ENCODE peak calls at places on chromosomes 16 and 17, in six cellular contexts. One of them, this sample, is unnamed.

GRCh38 chr16:80006175-80006895 is 405.8 kb upstream of the MAF start:
- DNase-seq in activated T-helper 1 cell treated with Interleukin-2 at 50 U/mL for 16 hours: no peak
- DNase-seq in progenitor cell of endocrine pancreas: no peak
- DNase-seq in T1000: no peak
- DNase-seq in HFFc6: no peak
- DNase-seq in cardiac fibroblast: peak
- DNase-seq in this sample: peak

GRCh38 chr17:68973098-68973929 is 18.1 kb upstream of the ABCA8 start:
- DNase-seq in cardiac fibroblast: no peak
- DNase-seq in activated T-helper 1 cell treated with Interleukin-2 at 50 U/mL for 16 hours: no peak
- DNase-seq in HFFc6: no peak
- DNase-seq in progenitor cell of endocrine pancreas: no peak
- DNase-seq in T1000: no peak
- DNase-seq in this sample: peak

GRCh38 chr16:70691223-70692129 is 5.6 kb upstream of the MTSS2 start:
- DNase-seq in activated T-helper 1 cell treated with Interleukin-2 at 50 U/mL for 16 hours: no peak
- DNase-seq in HFFc6: peak
- DNase-seq in cardiac fibroblast: peak
- DNase-seq in progenitor cell of endocrine pancreas: no peak
- DNase-seq in T1000: peak
- DNase-seq in this sample: peak

GRCh38 chr17:19290047-19290705 is 53.0 kb downstream of the EPN2 start:
- DNase-seq in activated T-helper 1 cell treated with Interleukin-2 at 50 U/mL for 16 hours: no peak
- DNase-seq in T1000: no peak
- DNase-seq in HFFc6: no peak
- DNase-seq in cardiac fibroblast: no peak
- DNase-seq in progenitor cell of endocrine pancreas: no peak
- DNase-seq in this sample: no peak

GRCh38 chr16:30786115-30786935 is 680 bp downstream of the ZNF629 start:
- DNase-seq in cardiac fibroblast: peak
- DNase-seq in HFFc6: peak
- DNase-seq in T1000: peak
- DNase-seq in activated T-helper 1 cell treated with Interleukin-2 at 50 U/mL for 16 hours: no peak
- DNase-seq in progenitor cell of endocrine pancreas: peak
- DNase-seq in this sample: peak

GRCh38 chr16:78437352-78437968 is 338.0 kb downstream of the WWOX start:
- DNase-seq in HFFc6: no peak
- DNase-seq in activated T-helper 1 cell treated with Interleukin-2 at 50 U/mL for 16 hours: peak
- DNase-seq in cardiac fibroblast: peak
- DNase-seq in T1000: no peak
- DNase-seq in progenitor cell of endocrine pancreas: no peak
- DNase-seq in this sample: peak

GRCh38 chr17:56715613-56716357 is 117.9 kb downstream of the C17orf67 start:
- DNase-seq in cardiac fibroblast: peak
- DNase-seq in T1000: peak
- DNase-seq in HFFc6: peak
- DNase-seq in activated T-helper 1 cell treated with Interleukin-2 at 50 U/mL for 16 hours: peak
- DNase-seq in progenitor cell of endocrine pancreas: peak
- DNase-seq in this sample: peak

GRCh38 chr17:14205380-14205779 is 31.3 kb downstream of the CDRT15 start:
- DNase-seq in cardiac fibroblast: no peak
- DNase-seq in T1000: no peak
- DNase-seq in HFFc6: no peak
- DNase-seq in activated T-helper 1 cell treated with Interleukin-2 at 50 U/mL for 16 hours: no peak
- DNase-seq in progenitor cell of endocrine pancreas: no peak
- DNase-seq in this sample: no peak

GRCh38 chr16:25493136-25493811 is 198.5 kb upstream of the HS3ST4 start:
- DNase-seq in T1000: no peak
- DNase-seq in progenitor cell of endocrine pancreas: no peak
- DNase-seq in HFFc6: no peak
- DNase-seq in activated T-helper 1 cell treated with Interleukin-2 at 50 U/mL for 16 hours: no peak
- DNase-seq in cardiac fibroblast: no peak
- DNase-seq in this sample: no peak

GRCh38 chr17:42111901-42112551 is 488 bp downstream of the DHX58 start:
- DNase-seq in activated T-helper 1 cell treated with Interleukin-2 at 50 U/mL for 16 hours: no peak
- DNase-seq in cardiac fibroblast: peak
- DNase-seq in progenitor cell of endocrine pancreas: no peak
- DNase-seq in T1000: no peak
- DNase-seq in HFFc6: peak
- DNase-seq in this sample: no peak

GRCh38 chr17:6567528-6568185 is 11.3 kb upstream of the PITPNM3 start:
- DNase-seq in cardiac fibroblast: no peak
- DNase-seq in progenitor cell of endocrine pancreas: no peak
- DNase-seq in T1000: no peak
- DNase-seq in HFFc6: no peak
- DNase-seq in activated T-helper 1 cell treated with Interleukin-2 at 50 U/mL for 16 hours: no peak
- DNase-seq in this sample: no peak

GRCh38 chr16:66953462-66954096 is 7.5 kb upstream of the CES3 start:
- DNase-seq in progenitor cell of endocrine pancreas: no peak
- DNase-seq in T1000: no peak
- DNase-seq in cardiac fibroblast: no peak
- DNase-seq in activated T-helper 1 cell treated with Interleukin-2 at 50 U/mL for 16 hours: no peak
- DNase-seq in HFFc6: no peak
- DNase-seq in this sample: no peak

GRCh38 chr17:17523001-17523713 is 27.0 kb upstream of the RASD1 start:
- DNase-seq in activated T-helper 1 cell treated with Interleukin-2 at 50 U/mL for 16 hours: no peak
- DNase-seq in HFFc6: no peak
- DNase-seq in cardiac fibroblast: no peak
- DNase-seq in progenitor cell of endocrine pancreas: no peak
- DNase-seq in T1000: no peak
- DNase-seq in this sample: peak

GRCh38 chr16:72884573-72884972 is 163.4 kb downstream of the ZFHX3 start:
- DNase-seq in activated T-helper 1 cell treated with Interleukin-2 at 50 U/mL for 16 hours: no peak
- DNase-seq in HFFc6: no peak
- DNase-seq in progenitor cell of endocrine pancreas: no peak
- DNase-seq in T1000: no peak
- DNase-seq in cardiac fibroblast: no peak
- DNase-seq in this sample: no peak

GRCh38 chr17:73900516-73900915 is 256.3 kb upstream of the SDK2 start:
- DNase-seq in progenitor cell of endocrine pancreas: no peak
- DNase-seq in activated T-helper 1 cell treated with Interleukin-2 at 50 U/mL for 16 hours: no peak
- DNase-seq in T1000: no peak
- DNase-seq in HFFc6: no peak
- DNase-seq in cardiac fibroblast: no peak
- DNase-seq in this sample: no peak

GRCh38 chr17:59328534-59329095 is 2.8 kb upstream of the YPEL2 start:
- DNase-seq in cardiac fibroblast: no peak
- DNase-seq in HFFc6: no peak
- DNase-seq in progenitor cell of endocrine pancreas: no peak
- DNase-seq in T1000: no peak
- DNase-seq in activated T-helper 1 cell treated with Interleukin-2 at 50 U/mL for 16 hours: no peak
- DNase-seq in this sample: no peak

GRCh38 chr17:56785396-56785795 is 48.3 kb downstream of the C17orf67 start:
- DNase-seq in HFFc6: peak
- DNase-seq in cardiac fibroblast: peak
- DNase-seq in progenitor cell of endocrine pancreas: no peak
- DNase-seq in activated T-helper 1 cell treated with Interleukin-2 at 50 U/mL for 16 hours: no peak
- DNase-seq in T1000: no peak
- DNase-seq in this sample: peak

GRCh38 chr16:81645303-81645702 is 133.8 kb upstream of the PLCG2 start:
- DNase-seq in T1000: peak
- DNase-seq in cardiac fibroblast: peak
- DNase-seq in progenitor cell of endocrine pancreas: no peak
- DNase-seq in activated T-helper 1 cell treated with Interleukin-2 at 50 U/mL for 16 hours: no peak
- DNase-seq in HFFc6: peak
- DNase-seq in this sample: peak

GRCh38 chr17:41061969-41062368 is 2.1 kb upstream of the KRTAP2-3 start:
- DNase-seq in progenitor cell of endocrine pancreas: no peak
- DNase-seq in T1000: no peak
- DNase-seq in activated T-helper 1 cell treated with Interleukin-2 at 50 U/mL for 16 hours: no peak
- DNase-seq in cardiac fibroblast: peak
- DNase-seq in HFFc6: peak
- DNase-seq in this sample: peak

GRCh38 chr17:2500446-2500845 is 11.2 kb downstream of the METTL16 start:
- DNase-seq in HFFc6: no peak
- DNase-seq in activated T-helper 1 cell treated with Interleukin-2 at 50 U/mL for 16 hours: no peak
- DNase-seq in progenitor cell of endocrine pancreas: no peak
- DNase-seq in T1000: no peak
- DNase-seq in cardiac fibroblast: no peak
- DNase-seq in this sample: no peak

GRCh38 chr17:282000-282911 is 70.4 kb downstream of the RPH3AL start:
- DNase-seq in progenitor cell of endocrine pancreas: no peak
- DNase-seq in activated T-helper 1 cell treated with Interleukin-2 at 50 U/mL for 16 hours: no peak
- DNase-seq in HFFc6: no peak
- DNase-seq in cardiac fibroblast: no peak
- DNase-seq in T1000: no peak
- DNase-seq in this sample: no peak

GRCh38 chr17:60252459-60252858 is 102.7 kb downstream of the CA4 start:
- DNase-seq in HFFc6: no peak
- DNase-seq in activated T-helper 1 cell treated with Interleukin-2 at 50 U/mL for 16 hours: no peak
- DNase-seq in progenitor cell of endocrine pancreas: no peak
- DNase-seq in T1000: no peak
- DNase-seq in cardiac fibroblast: no peak
- DNase-seq in this sample: no peak

GRCh38 chr16:89330177-89330856 is 112.8 kb downstream of the ZNF778 start:
- DNase-seq in T1000: no peak
- DNase-seq in HFFc6: no peak
- DNase-seq in progenitor cell of endocrine pancreas: no peak
- DNase-seq in activated T-helper 1 cell treated with Interleukin-2 at 50 U/mL for 16 hours: peak
- DNase-seq in cardiac fibroblast: peak
- DNase-seq in this sample: peak

GRCh38 chr17:72176902-72177660 is 56.3 kb downstream of the SOX9 start:
- DNase-seq in HFFc6: peak
- DNase-seq in progenitor cell of endocrine pancreas: no peak
- DNase-seq in T1000: no peak
- DNase-seq in activated T-helper 1 cell treated with Interleukin-2 at 50 U/mL for 16 hours: no peak
- DNase-seq in cardiac fibroblast: no peak
- DNase-seq in this sample: peak

GRCh38 chr17:82059272-82060000 is 6.2 kb downstream of the DUS1L start:
- DNase-seq in HFFc6: no peak
- DNase-seq in T1000: no peak
- DNase-seq in activated T-helper 1 cell treated with Interleukin-2 at 50 U/mL for 16 hours: no peak
- DNase-seq in progenitor cell of endocrine pancreas: no peak
- DNase-seq in cardiac fibroblast: no peak
- DNase-seq in this sample: no peak

GRCh38 chr17:77127735-77128361 is 12.9 kb upstream of the SEC14L1 start:
- DNase-seq in activated T-helper 1 cell treated with Interleukin-2 at 50 U/mL for 16 hours: peak
- DNase-seq in HFFc6: no peak
- DNase-seq in cardiac fibroblast: peak
- DNase-seq in progenitor cell of endocrine pancreas: no peak
- DNase-seq in T1000: no peak
- DNase-seq in this sample: peak

GRCh38 chr17:65387322-65387721 is 174.1 kb downstream of the AXIN2 start:
- DNase-seq in cardiac fibroblast: no peak
- DNase-seq in activated T-helper 1 cell treated with Interleukin-2 at 50 U/mL for 16 hours: no peak
- DNase-seq in progenitor cell of endocrine pancreas: no peak
- DNase-seq in HFFc6: no peak
- DNase-seq in T1000: no peak
- DNase-seq in this sample: no peak

GRCh38 chr17:50501054-50501453 is 7.2 kb upstream of the MYCBPAP start:
- DNase-seq in progenitor cell of endocrine pancreas: no peak
- DNase-seq in activated T-helper 1 cell treated with Interleukin-2 at 50 U/mL for 16 hours: no peak
- DNase-seq in HFFc6: peak
- DNase-seq in cardiac fibroblast: peak
- DNase-seq in T1000: no peak
- DNase-seq in this sample: no peak

GRCh38 chr16:27239026-27239425 is 29.5 kb downstream of the NSMCE1 start:
- DNase-seq in HFFc6: no peak
- DNase-seq in progenitor cell of endocrine pancreas: no peak
- DNase-seq in cardiac fibroblast: no peak
- DNase-seq in T1000: no peak
- DNase-seq in activated T-helper 1 cell treated with Interleukin-2 at 50 U/mL for 16 hours: no peak
- DNase-seq in this sample: no peak

GRCh38 chr17:1490643-1491405 is 1.7 kb downstream of the MYO1C start:
- DNase-seq in HFFc6: no peak
- DNase-seq in progenitor cell of endocrine pancreas: no peak
- DNase-seq in activated T-helper 1 cell treated with Interleukin-2 at 50 U/mL for 16 hours: peak
- DNase-seq in T1000: peak
- DNase-seq in cardiac fibroblast: peak
- DNase-seq in this sample: peak

GRCh38 chr17:80485846-80486245 is 9.4 kb upstream of the NPTX1 start:
- DNase-seq in progenitor cell of endocrine pancreas: no peak
- DNase-seq in activated T-helper 1 cell treated with Interleukin-2 at 50 U/mL for 16 hours: no peak
- DNase-seq in cardiac fibroblast: no peak
- DNase-seq in T1000: no peak
- DNase-seq in HFFc6: no peak
- DNase-seq in this sample: no peak

GRCh38 chr16:89805136-89805905 is 11.1 kb downstream of the FANCA start:
- DNase-seq in progenitor cell of endocrine pancreas: no peak
- DNase-seq in T1000: no peak
- DNase-seq in activated T-helper 1 cell treated with Interleukin-2 at 50 U/mL for 16 hours: no peak
- DNase-seq in HFFc6: peak
- DNase-seq in cardiac fibroblast: peak
- DNase-seq in this sample: peak

GRCh38 chr17:65359016-65359415 is 202.4 kb downstream of the AXIN2 start:
- DNase-seq in cardiac fibroblast: peak
- DNase-seq in progenitor cell of endocrine pancreas: no peak
- DNase-seq in HFFc6: peak
- DNase-seq in T1000: peak
- DNase-seq in activated T-helper 1 cell treated with Interleukin-2 at 50 U/mL for 16 hours: no peak
- DNase-seq in this sample: peak